ENCODE peak calls at places on chromosome 9, in six cellular contexts. One of them, this sample, is unnamed.
A peak's percentile ranks its signal among the peaks of the same experiment; 100 is the strongest.

GRCh38 chr9:78725565-78725964 is 428.6 kb downstream of the PSAT1 start:
- DNase-seq in fibroblast of villous mesenchyme: no peak
- DNase-seq in tibial artery: no peak
- DNase-seq in cardiac muscle cell: no peak
- DNase-seq in tibial nerve: no peak
- DNase-seq in WERI-Rb-1: no peak
- DNase-seq in this sample: no peak

GRCh38 chr9:122379340-122379739 is 8.5 kb downstream of the PTGS1 start:
- DNase-seq in WERI-Rb-1: peak; percentile 33
- DNase-seq in cardiac muscle cell: no peak
- DNase-seq in fibroblast of villous mesenchyme: no peak
- DNase-seq in tibial artery: no peak
- DNase-seq in tibial nerve: no peak
- DNase-seq in this sample: no peak

GRCh38 chr9:106869458-106869857 is 6.5 kb downstream of the ZNF462 start:
- DNase-seq in tibial nerve: no peak
- DNase-seq in fibroblast of villous mesenchyme: peak; percentile 74
- DNase-seq in cardiac muscle cell: no peak
- DNase-seq in WERI-Rb-1: no peak
- DNase-seq in tibial artery: no peak
- DNase-seq in this sample: no peak

GRCh38 chr9:33952066-33952465 is 96.6 kb downstream of the UBAP2 start:
- DNase-seq in WERI-Rb-1: no peak
- DNase-seq in tibial artery: no peak
- DNase-seq in fibroblast of villous mesenchyme: no peak
- DNase-seq in tibial nerve: no peak
- DNase-seq in cardiac muscle cell: no peak
- DNase-seq in this sample: no peak

GRCh38 chr9:2479056-2479565 is 142.5 kb upstream of the VLDLR start:
- DNase-seq in tibial artery: no peak
- DNase-seq in tibial nerve: no peak
- DNase-seq in WERI-Rb-1: no peak
- DNase-seq in fibroblast of villous mesenchyme: no peak
- DNase-seq in cardiac muscle cell: no peak
- DNase-seq in this sample: no peak

GRCh38 chr9:126704157-126704941 is 90.6 kb downstream of the LMX1B start:
- DNase-seq in cardiac muscle cell: no peak
- DNase-seq in tibial artery: peak; percentile 52
- DNase-seq in tibial nerve: no peak
- DNase-seq in WERI-Rb-1: peak; percentile 62
- DNase-seq in fibroblast of villous mesenchyme: peak; percentile 45
- DNase-seq in this sample: no peak

GRCh38 chr9:113569472-113570060 is 106.0 kb downstream of the RGS3 start:
- DNase-seq in fibroblast of villous mesenchyme: no peak
- DNase-seq in tibial artery: no peak
- DNase-seq in WERI-Rb-1: no peak
- DNase-seq in tibial nerve: no peak
- DNase-seq in cardiac muscle cell: no peak
- DNase-seq in this sample: no peak

GRCh38 chr9:126511426-126511825 is 102.3 kb upstream of the LMX1B start:
- DNase-seq in WERI-Rb-1: no peak
- DNase-seq in tibial nerve: no peak
- DNase-seq in cardiac muscle cell: no peak
- DNase-seq in tibial artery: no peak
- DNase-seq in fibroblast of villous mesenchyme: no peak
- DNase-seq in this sample: peak; percentile 0

GRCh38 chr9:107222020-107222522 is 61.0 kb upstream of the RAD23B start:
- DNase-seq in tibial artery: no peak
- DNase-seq in WERI-Rb-1: no peak
- DNase-seq in tibial nerve: no peak
- DNase-seq in fibroblast of villous mesenchyme: peak; percentile 50
- DNase-seq in cardiac muscle cell: no peak
- DNase-seq in this sample: no peak

GRCh38 chr9:134247918-134248631 is 78.2 kb upstream of the RXRA start:
- DNase-seq in tibial nerve: no peak
- DNase-seq in WERI-Rb-1: no peak
- DNase-seq in tibial artery: no peak
- DNase-seq in fibroblast of villous mesenchyme: no peak
- DNase-seq in cardiac muscle cell: no peak
- DNase-seq in this sample: no peak

GRCh38 chr9:113967380-113967779 is 91.3 kb downstream of the ZNF618 start:
- DNase-seq in fibroblast of villous mesenchyme: no peak
- DNase-seq in cardiac muscle cell: no peak
- DNase-seq in tibial nerve: no peak
- DNase-seq in WERI-Rb-1: no peak
- DNase-seq in tibial artery: no peak
- DNase-seq in this sample: no peak

GRCh38 chr9:95512751-95513120 is 4.0 kb downstream of the PTCH1 start:
- DNase-seq in tibial nerve: no peak
- DNase-seq in cardiac muscle cell: no peak
- DNase-seq in WERI-Rb-1: no peak
- DNase-seq in tibial artery: no peak
- DNase-seq in fibroblast of villous mesenchyme: no peak
- DNase-seq in this sample: no peak

GRCh38 chr9:37408933-37409710 is 13.4 kb upstream of the GRHPR start:
- DNase-seq in tibial nerve: no peak
- DNase-seq in cardiac muscle cell: no peak
- DNase-seq in WERI-Rb-1: no peak
- DNase-seq in fibroblast of villous mesenchyme: no peak
- DNase-seq in tibial artery: no peak
- DNase-seq in this sample: no peak

GRCh38 chr9:71758785-71759184 is 9.5 kb downstream of the CEMIP2 start:
- DNase-seq in tibial nerve: no peak
- DNase-seq in tibial artery: no peak
- DNase-seq in cardiac muscle cell: no peak
- DNase-seq in fibroblast of villous mesenchyme: peak; percentile 58
- DNase-seq in WERI-Rb-1: no peak
- DNase-seq in this sample: no peak

DNA sequence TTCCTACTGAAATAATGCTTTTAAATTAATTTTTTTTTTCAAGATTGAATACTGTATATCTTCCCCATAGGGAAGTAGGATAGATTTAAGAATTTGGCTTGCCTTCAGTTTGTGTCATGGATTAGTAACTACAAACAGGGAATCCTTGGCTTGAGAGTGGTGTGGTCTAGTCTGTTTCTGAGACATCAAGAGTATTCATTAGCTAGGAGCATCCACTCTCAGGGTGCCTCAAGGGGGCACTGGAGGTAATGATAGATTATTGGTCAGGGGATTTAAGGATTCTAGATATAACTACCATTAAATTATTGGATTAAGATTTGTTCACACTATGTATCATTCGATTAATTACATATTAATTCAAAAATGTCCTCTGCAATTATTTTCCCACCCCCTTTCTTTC is 91.8 kb upstream of the TXNDC8 start:
- DNase-seq in tibial artery: no peak
- DNase-seq in cardiac muscle cell: no peak
- DNase-seq in WERI-Rb-1: no peak
- DNase-seq in fibroblast of villous mesenchyme: no peak
- DNase-seq in tibial nerve: no peak
- DNase-seq in this sample: no peak
- TF ChIP-seq CTCF in tibial artery: no peak
- TF ChIP-seq CTCF in cardiac muscle cell: peak; percentile 20
- TF ChIP-seq CTCF in WERI-Rb-1: no peak
- TF ChIP-seq CTCF in fibroblast of villous mesenchyme: no peak
- TF ChIP-seq CTCF in tibial nerve: no peak
- TF ChIP-seq CTCF in this sample: no peak

DNA sequence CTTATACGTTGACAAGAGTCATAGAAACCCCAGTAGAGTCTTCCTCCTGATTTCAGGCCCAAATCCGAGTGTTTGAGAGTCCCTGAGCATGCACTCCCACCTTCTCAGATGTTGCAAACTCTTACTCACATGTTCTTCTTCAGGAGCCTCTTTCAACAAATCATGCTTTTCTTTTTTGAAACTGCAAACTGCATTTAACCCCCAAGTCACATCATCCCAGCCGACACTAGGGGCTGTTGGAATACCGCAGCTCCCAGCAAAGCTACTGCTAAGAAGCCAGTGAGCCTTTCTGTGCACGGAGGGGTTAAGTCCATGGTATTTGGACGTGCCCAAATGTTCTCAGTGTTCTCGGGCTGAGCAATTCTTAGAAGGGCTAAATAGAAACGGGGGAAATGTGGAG is 282.9 kb downstream of the NFIB start:
- DNase-seq in fibroblast of villous mesenchyme: peak; percentile 69
- DNase-seq in tibial artery: peak; percentile 74
- DNase-seq in tibial nerve: peak; percentile 29
- DNase-seq in cardiac muscle cell: peak; percentile 61
- DNase-seq in WERI-Rb-1: no peak
- DNase-seq in this sample: no peak
- TF ChIP-seq CTCF in fibroblast of villous mesenchyme: peak; percentile 6
- TF ChIP-seq CTCF in tibial artery: no peak
- TF ChIP-seq CTCF in tibial nerve: no peak
- TF ChIP-seq CTCF in cardiac muscle cell: peak; percentile 53
- TF ChIP-seq CTCF in WERI-Rb-1: no peak
- TF ChIP-seq CTCF in this sample: no peak

DNA sequence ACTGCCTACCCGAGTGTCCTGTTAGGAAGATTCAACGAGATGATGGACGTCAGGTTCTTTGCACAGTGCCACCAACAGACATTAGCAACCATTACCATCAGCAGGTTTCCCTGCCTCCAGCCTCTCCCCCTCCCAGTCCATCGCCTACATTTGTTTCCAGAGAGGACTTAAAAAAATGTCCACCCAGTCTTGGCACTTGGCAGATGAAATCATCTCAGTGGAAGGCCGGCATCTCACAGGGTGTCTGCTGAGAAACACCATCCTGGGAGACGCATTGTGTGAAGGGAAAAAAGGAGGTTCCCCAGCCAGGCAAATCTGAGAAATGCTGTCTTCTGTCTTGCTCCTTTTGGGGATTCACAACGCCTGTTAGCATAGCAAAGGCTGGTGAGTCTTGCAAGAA is 58.2 kb downstream of the CRB2 start:
- DNase-seq in cardiac muscle cell: no peak
- DNase-seq in tibial artery: no peak
- DNase-seq in WERI-Rb-1: no peak
- DNase-seq in fibroblast of villous mesenchyme: no peak
- DNase-seq in tibial nerve: no peak
- DNase-seq in this sample: peak; percentile 2
- TF ChIP-seq CTCF in cardiac muscle cell: no peak
- TF ChIP-seq CTCF in tibial artery: no peak
- TF ChIP-seq CTCF in WERI-Rb-1: no peak
- TF ChIP-seq CTCF in fibroblast of villous mesenchyme: no peak
- TF ChIP-seq CTCF in tibial nerve: no peak
- TF ChIP-seq CTCF in this sample: no peak

GRCh38 chr9:19517202-19517942 is 108.6 kb downstream of the ACER2 start:
- DNase-seq in WERI-Rb-1: peak; percentile 56
- DNase-seq in tibial nerve: no peak
- DNase-seq in tibial artery: no peak
- DNase-seq in fibroblast of villous mesenchyme: no peak
- DNase-seq in cardiac muscle cell: no peak
- DNase-seq in this sample: peak; percentile 40
- TF ChIP-seq CTCF in WERI-Rb-1: peak; percentile 66
- TF ChIP-seq CTCF in tibial nerve: no peak
- TF ChIP-seq CTCF in tibial artery: no peak
- TF ChIP-seq CTCF in fibroblast of villous mesenchyme: peak; percentile 43
- TF ChIP-seq CTCF in cardiac muscle cell: peak; percentile 51
- TF ChIP-seq CTCF in this sample: peak; percentile 46

DNA sequence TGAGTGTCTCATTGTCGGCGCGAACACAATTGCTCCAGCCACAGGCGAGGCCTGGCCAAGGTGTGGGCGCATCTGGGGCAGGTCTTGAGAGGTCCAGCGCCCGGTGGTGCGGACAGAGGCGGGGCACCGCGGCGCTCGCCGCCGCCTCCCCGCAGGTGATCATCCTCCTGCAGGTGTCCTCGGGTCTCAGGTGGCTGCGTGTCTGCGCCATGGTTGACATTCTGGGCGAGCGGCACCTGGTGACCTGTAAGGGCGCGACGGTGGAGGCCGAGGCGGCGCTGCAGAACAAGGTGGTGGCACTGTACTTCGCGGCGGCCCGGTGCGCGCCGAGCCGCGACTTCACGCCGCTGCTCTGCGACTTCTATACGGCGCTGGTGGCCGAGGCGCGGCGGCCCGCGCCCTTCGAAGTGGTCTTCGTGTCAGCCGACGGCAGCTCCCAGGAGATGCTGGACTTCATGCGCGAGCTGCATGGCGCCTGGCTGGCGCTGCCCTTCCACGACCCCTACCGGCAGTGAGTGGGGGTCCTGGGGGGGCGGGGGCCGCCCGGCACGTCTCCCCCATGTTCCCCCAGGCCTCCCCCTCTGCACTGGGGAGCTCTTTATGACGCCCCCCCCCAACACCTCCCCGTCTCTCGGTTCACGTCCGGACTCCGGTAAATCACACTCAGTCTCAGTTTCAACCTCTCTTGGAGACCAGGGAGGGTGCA is 401 bp downstream of the NXNL2 start:
- DNase-seq in tibial artery: no peak
- DNase-seq in tibial nerve: no peak
- DNase-seq in WERI-Rb-1: no peak
- DNase-seq in fibroblast of villous mesenchyme: no peak
- DNase-seq in cardiac muscle cell: peak; percentile 26
- DNase-seq in this sample: peak; percentile 54
- TF ChIP-seq CTCF in tibial artery: no peak
- TF ChIP-seq CTCF in tibial nerve: no peak
- TF ChIP-seq CTCF in WERI-Rb-1: peak; percentile 27
- TF ChIP-seq CTCF in fibroblast of villous mesenchyme: no peak
- TF ChIP-seq CTCF in cardiac muscle cell: no peak
- TF ChIP-seq CTCF in this sample: no peak

GRCh38 chr9:123431581-123431980 is 75.6 kb downstream of the CRB2 start:
- DNase-seq in fibroblast of villous mesenchyme: no peak
- DNase-seq in tibial artery: no peak
- DNase-seq in WERI-Rb-1: no peak
- DNase-seq in cardiac muscle cell: no peak
- DNase-seq in tibial nerve: no peak
- DNase-seq in this sample: no peak

GRCh38 chr9:123437201-123437600 is 81.2 kb downstream of the CRB2 start:
- DNase-seq in tibial nerve: no peak
- DNase-seq in fibroblast of villous mesenchyme: no peak
- DNase-seq in cardiac muscle cell: no peak
- DNase-seq in tibial artery: no peak
- DNase-seq in WERI-Rb-1: no peak
- DNase-seq in this sample: no peak

GRCh38 chr9:123435471-123435870 is 79.5 kb downstream of the CRB2 start:
- DNase-seq in WERI-Rb-1: peak; percentile 1
- DNase-seq in tibial nerve: no peak
- DNase-seq in tibial artery: no peak
- DNase-seq in fibroblast of villous mesenchyme: no peak
- DNase-seq in cardiac muscle cell: no peak
- DNase-seq in this sample: no peak

GRCh38 chr9:123432331-123433236 is 76.6 kb downstream of the CRB2 start:
- DNase-seq in tibial nerve: no peak
- DNase-seq in cardiac muscle cell: no peak
- DNase-seq in tibial artery: no peak
- DNase-seq in WERI-Rb-1: no peak
- DNase-seq in fibroblast of villous mesenchyme: no peak
- DNase-seq in this sample: no peak

GRCh38 chr9:123434619-123435240 is 78.7 kb downstream of the CRB2 start:
- DNase-seq in fibroblast of villous mesenchyme: no peak
- DNase-seq in tibial artery: no peak
- DNase-seq in tibial nerve: no peak
- DNase-seq in cardiac muscle cell: peak; percentile 45
- DNase-seq in WERI-Rb-1: peak; percentile 66
- DNase-seq in this sample: peak; percentile 53
- TF ChIP-seq CTCF in fibroblast of villous mesenchyme: no peak
- TF ChIP-seq CTCF in tibial artery: no peak
- TF ChIP-seq CTCF in tibial nerve: no peak
- TF ChIP-seq CTCF in cardiac muscle cell: no peak
- TF ChIP-seq CTCF in WERI-Rb-1: peak; percentile 58
- TF ChIP-seq CTCF in this sample: peak; percentile 17

This sample was measured in glutamatergic neuron.